ENCODE peak calls at places on chromosomes 5 and 9, in nine cellular contexts. G is adipocyte, Z is cardiac muscle cell, F is right atrium auricular region, I is psoas muscle, T is upper lobe of left lung, E is GM23248, D is stomach, U is A549. H is an unnamed sample. For H3K4me1, the result is how much of the 10 kb centered on the place peaks cover.

GRCh38 chr5:62791059-62791458 is 212.4 kb downstream of the LRRC70 start:
- DNase-seq in G (no peak), Z (peak), F (no peak), I (no peak), T (no peak), E (peak), D (no peak), U (peak), H (no peak)

GRCh38 chr5:9653061-9653460 is 22.9 kb upstream of the TAS2R1 start:
- DNase-seq in G (no peak), Z (peak), F (no peak), I (no peak), T (no peak), E (no peak), D (no peak), U (no peak), H (no peak)

GRCh38 chr5:116576043-116576713 is 1.6 kb upstream of the SEMA6A start:
- DNase-seq in G (peak), Z (peak), F (no peak), I (peak), T (peak), E (peak), D (peak), U (peak), H (no peak)

GRCh38 chr5:76403963-76404693 is 1.0 kb downstream of the IQGAP2 start:
- DNase-seq in G (no peak), Z (no peak), F (no peak), I (peak), T (peak), E (peak), D (peak), U (peak), H (no peak)

GRCh38 chr5:174571662-174572397 is 152.6 kb upstream of the MSX2 start:
- DNase-seq in G (peak), Z (peak), F (peak), I (no peak), T (no peak), E (peak), D (peak), U (peak), H (no peak)

GRCh38 chr9:78089111-78089510 is 57.5 kb upstream of the GNAQ start:
- DNase-seq in G (no peak), Z (no peak), F (no peak), I (no peak), T (no peak), E (no peak), D (no peak), U (no peak), H (no peak)

GRCh38 chr9:630817-631216 is 210.7 kb upstream of the DMRT1 start:
- DNase-seq in G (peak), Z (no peak), F (no peak), I (no peak), T (no peak), E (peak), D (no peak), U (no peak), H (no peak)

GRCh38 chr5:120568716-120569115 is 104.6 kb downstream of the PRR16 start:
- DNase-seq in G (peak), Z (no peak), F (no peak), I (no peak), T (no peak), E (peak), D (no peak), U (no peak), H (no peak)

GRCh38 chr5:128038641-128039040 is 44.9 kb upstream of the SLC12A2 start:
- DNase-seq in G (peak), Z (peak), F (no peak), I (no peak), T (no peak), E (peak), D (no peak), U (peak), H (no peak)

GRCh38 chr5:40904205-40904993 is 4.9 kb upstream of the C7 start:
- DNase-seq in G (peak), Z (peak), F (peak), I (no peak), T (peak), E (peak), D (peak), U (peak), H (no peak)

GRCh38 chr5:21646469-21646868 is 1206.7 kb downstream of the CDH12 start:
- DNase-seq in G (peak), Z (peak), F (no peak), I (no peak), T (no peak), E (no peak), D (no peak), U (no peak), H (no peak)

GRCh38 chr5:78627175-78627574 is 21.4 kb downstream of the LHFPL2 start:
- DNase-seq in G (peak), Z (peak), F (no peak), I (no peak), T (no peak), E (peak), D (no peak), U (peak), H (no peak)

GRCh38 chr5:38506302-38506701 is 50.1 kb downstream of the LIFR start:
- DNase-seq in G (no peak), Z (no peak), F (no peak), I (no peak), T (no peak), E (no peak), D (no peak), U (no peak), H (no peak)

GRCh38 chr9:22307013-22307711 is 139.5 kb upstream of the DMRTA1 start:
- DNase-seq in G (peak), Z (peak), F (no peak), I (no peak), T (no peak), E (peak), D (peak), U (peak), H (no peak)

GRCh38 chr5:11234501-11234911 is 473.5 kb upstream of the DAP start:
- DNase-seq in G (no peak), Z (no peak), F (peak), I (no peak), T (no peak), E (no peak), D (no peak), U (no peak), H (peak)

GRCh38 chr5:53429706-53430105 is 50.7 kb upstream of the FST start:
- DNase-seq in G (no peak), Z (no peak), F (no peak), I (no peak), T (no peak), E (no peak), D (no peak), U (peak), H (no peak)

GRCh38 chr5:172766287-172767104 is 4.5 kb downstream of the DUSP1 start:
- DNase-seq in G (peak), Z (peak), F (peak), I (peak), T (peak), E (peak), D (peak), U (peak), H (peak)

GRCh38 chr5:78594946-78595921 is 53.3 kb downstream of the LHFPL2 start:
- DNase-seq in G (peak), Z (peak), F (peak), I (no peak), T (no peak), E (peak), D (no peak), U (peak), H (peak)

GRCh38 chr9:17135578-17135904 is 701 bp downstream of the CNTLN start:
- DNase-seq in G (no peak), Z (peak), F (no peak), I (no peak), T (peak), E (no peak), D (no peak), U (no peak), H (no peak)

GRCh38 chr5:37002176-37002751 is 125.7 kb downstream of the NIPBL start:
- DNase-seq in G (no peak), Z (no peak), F (no peak), I (no peak), T (no peak), E (no peak), D (no peak), U (peak), H (no peak)

GRCh38 chr9:37994639-37995347 is 74.2 kb downstream of the SHB start:
- DNase-seq in G (peak), Z (peak), F (peak), I (peak), T (peak), E (peak), D (peak), U (no peak), H (peak)

GRCh38 chr9:121107041-121107440 is 32.3 kb downstream of the CNTRL start:
- DNase-seq in G (no peak), Z (peak), F (no peak), I (no peak), T (no peak), E (peak), D (no peak), U (peak), H (no peak)

GRCh38 chr9:121105531-121105930 is 30.8 kb downstream of the CNTRL start:
- DNase-seq in G (no peak), Z (no peak), F (no peak), I (no peak), T (no peak), E (no peak), D (no peak), U (no peak), H (no peak)

GRCh38 chr9:121107881-121108280 is 33.1 kb downstream of the CNTRL start:
- DNase-seq in G (no peak), Z (peak), F (no peak), I (no peak), T (no peak), E (no peak), D (no peak), U (no peak), H (no peak)
- H3K4me1 ChIP-seq in G (under half), Z (under half), F (under half), I (under half), T (under half), E (under half), D (under half), U (under half), H (under half)

GRCh38 chr5:149788964-149789363 is 58.9 kb downstream of the PPARGC1B start:
- DNase-seq in G (no peak), Z (no peak), F (no peak), I (no peak), T (no peak), E (no peak), D (no peak), U (no peak), H (no peak)

GRCh38 chr5:149782900-149783586 is 52.9 kb downstream of the PPARGC1B start:
- DNase-seq in G (no peak), Z (no peak), F (no peak), I (no peak), T (no peak), E (no peak), D (no peak), U (no peak), H (no peak)

GRCh38 chr5:149781612-149782011 is 51.5 kb downstream of the PPARGC1B start:
- DNase-seq in G (no peak), Z (no peak), F (no peak), I (no peak), T (no peak), E (no peak), D (no peak), U (no peak), H (no peak)

GRCh38 chr5:149782018-149782899 is 52.1 kb downstream of the PPARGC1B start:
- DNase-seq in G (no peak), Z (peak), F (no peak), I (no peak), T (no peak), E (peak), D (no peak), U (no peak), H (no peak)

GRCh38 chr5:149785341-149785740 is 55.2 kb downstream of the PPARGC1B start:
- DNase-seq in G (no peak), Z (no peak), F (no peak), I (no peak), T (no peak), E (no peak), D (no peak), U (no peak), H (no peak)
- H3K4me1 ChIP-seq in G (under half), Z (under half), F (under half), I (under half), T (under half), E (under half), D (under half), U (under half), H (under half)

GRCh38 chr5:132207783-132208182 is 19.9 kb downstream of the P4HA2 start:
- DNase-seq in G (no peak), Z (no peak), F (peak), I (no peak), T (no peak), E (no peak), D (no peak), U (no peak), H (no peak)

GRCh38 chr5:132210944-132211343 is 16.7 kb downstream of the P4HA2 start:
- DNase-seq in G (no peak), Z (no peak), F (no peak), I (no peak), T (no peak), E (no peak), D (no peak), U (no peak), H (no peak)

GRCh38 chr5:132211787-132212186 is 15.9 kb downstream of the P4HA2 start:
- DNase-seq in G (no peak), Z (peak), F (no peak), I (no peak), T (no peak), E (no peak), D (no peak), U (no peak), H (no peak)

GRCh38 chr5:132209131-132209530 is 18.5 kb downstream of the P4HA2 start:
- DNase-seq in G (no peak), Z (peak), F (no peak), I (no peak), T (no peak), E (no peak), D (no peak), U (no peak), H (no peak)

GRCh38 chr5:132209901-132210545 is 17.6 kb downstream of the P4HA2 start:
- DNase-seq in G (no peak), Z (no peak), F (peak), I (no peak), T (peak), E (no peak), D (no peak), U (no peak), H (no peak)
- H3K4me1 ChIP-seq in G (under half), Z (under half), F (under half), I (under half), T (under half), E (under half), D (under half), U (under half), H (under half)

GRCh38 chr9:89437772-89438171 is 60.1 kb downstream of the SEMA4D start:
- DNase-seq in G (no peak), Z (no peak), F (no peak), I (peak), T (no peak), E (no peak), D (no peak), U (no peak), H (no peak)
- H3K4me1 ChIP-seq in G (under half), Z (under half), F (under half), I (half or more), T (half or more), E (under half), D (half or more), U (under half), H (under half)

DNA sequence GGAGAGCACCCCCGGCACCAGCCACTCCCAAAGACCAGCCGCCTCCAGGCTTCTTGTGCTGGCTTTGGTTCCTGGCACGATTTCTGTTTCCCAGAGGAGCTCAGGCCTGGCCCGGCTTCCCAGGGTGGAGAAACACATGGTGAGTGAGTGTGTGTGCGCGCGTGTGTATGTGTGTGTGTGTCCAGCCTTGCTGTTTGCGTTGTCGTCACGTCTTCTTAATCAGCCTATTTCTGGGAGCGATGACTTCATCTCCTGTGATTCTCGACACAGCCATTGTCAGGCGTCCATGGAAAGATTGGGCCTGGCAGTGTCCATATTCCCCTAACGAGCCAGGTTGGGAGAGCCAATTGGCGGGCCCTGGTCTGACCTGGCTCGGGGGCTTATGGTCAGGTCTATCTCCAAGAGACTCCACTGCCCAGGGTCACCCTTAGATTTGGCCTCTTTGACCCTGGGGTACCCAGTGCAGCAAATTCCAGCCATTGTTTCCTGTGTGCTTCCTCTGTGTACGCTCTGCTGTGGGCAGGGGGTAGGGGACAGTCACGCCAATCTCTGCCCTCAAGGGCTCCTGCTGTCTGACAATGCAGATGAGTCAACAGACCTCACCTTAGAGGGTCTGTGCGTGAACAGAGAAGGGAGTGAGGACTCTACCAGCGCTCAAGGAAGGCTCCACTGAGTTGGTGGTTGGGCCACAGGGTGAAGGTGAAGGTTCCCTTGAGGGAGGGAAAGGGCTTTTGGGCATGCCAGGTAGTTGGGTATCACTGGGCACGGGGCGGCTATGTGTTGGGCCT is 73.8 kb downstream of the DAB2IP start:
- DNase-seq in G (peak), Z (peak), F (peak), I (peak), T (peak), E (peak), D (peak), U (no peak), H (peak)
- H3K4me1 ChIP-seq in G (under half), Z (under half), F (under half), I (half or more), T (under half), E (under half), D (half or more), U (under half), H (half or more)

GRCh38 chr9:136545065-136545965 is 533 bp downstream of the NOTCH1 start:
- DNase-seq in G (peak), Z (no peak), F (no peak), I (no peak), T (no peak), E (peak), D (no peak), U (no peak), H (no peak)
- H3K4me1 ChIP-seq in G (under half), Z (under half), F (under half), I (under half), T (half or more), E (under half), D (half or more), U (under half), H (half or more)

GRCh38 chr9:134390537-134390936 is 64.3 kb downstream of the RXRA start:
- DNase-seq in G (no peak), Z (no peak), F (no peak), I (peak), T (no peak), E (no peak), D (no peak), U (no peak), H (no peak)

GRCh38 chr9:134388976-134389375 is 62.7 kb downstream of the RXRA start:
- DNase-seq in G (no peak), Z (no peak), F (no peak), I (no peak), T (no peak), E (no peak), D (no peak), U (no peak), H (no peak)

GRCh38 chr9:134389659-134390058 is 63.4 kb downstream of the RXRA start:
- DNase-seq in G (no peak), Z (no peak), F (no peak), I (no peak), T (no peak), E (no peak), D (no peak), U (no peak), H (no peak)

GRCh38 chr9:134391319-134392231 is 65.3 kb downstream of the RXRA start:
- DNase-seq in G (no peak), Z (no peak), F (no peak), I (no peak), T (no peak), E (no peak), D (no peak), U (no peak), H (no peak)

DNA sequence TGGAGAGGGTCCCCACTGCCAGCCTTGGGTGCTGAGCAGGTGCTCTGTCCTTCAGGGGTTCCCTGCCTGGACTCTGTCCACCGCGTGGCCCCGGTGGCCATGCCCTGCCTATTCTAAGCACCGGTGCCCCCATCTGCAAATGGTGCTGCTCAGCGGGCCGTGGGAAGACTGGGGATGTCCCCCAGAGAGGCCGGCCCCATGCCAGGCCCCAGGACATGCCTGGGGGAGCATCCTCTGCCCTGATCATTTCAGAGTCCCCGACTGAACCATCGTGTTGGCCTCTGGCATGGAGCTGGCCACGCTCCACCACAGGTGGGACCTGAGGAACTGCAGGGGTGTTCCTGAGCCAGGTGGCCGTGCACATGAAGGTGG is 64.7 kb downstream of the RXRA start:
- DNase-seq in G (no peak), Z (no peak), F (no peak), I (no peak), T (no peak), E (no peak), D (no peak), U (no peak), H (no peak)
- H3K4me1 ChIP-seq in G (under half), Z (under half), F (under half), I (half or more), T (half or more), E (under half), D (half or more), U (under half), H (half or more)

DNA sequence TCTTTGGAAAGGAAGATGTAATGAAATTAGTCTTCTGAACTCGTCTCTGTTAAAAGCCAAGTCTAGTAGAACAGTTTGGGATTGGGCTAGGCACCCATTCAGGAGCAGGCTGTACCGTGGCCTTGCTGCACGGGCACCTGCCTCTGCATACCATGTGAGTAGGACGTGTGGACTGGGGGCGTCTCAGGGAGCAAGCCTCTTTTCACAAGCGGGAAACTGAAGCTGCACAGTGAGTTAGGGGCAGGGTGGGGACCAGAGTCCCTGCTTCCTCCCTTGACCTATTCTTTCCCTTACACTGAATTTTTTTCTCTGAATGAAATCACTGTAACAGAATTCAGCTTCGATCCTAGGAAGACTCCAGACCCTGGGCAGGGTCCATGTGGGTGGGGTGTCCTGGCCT is 14.9 kb downstream of the PHF2 start:
- DNase-seq in G (no peak), Z (no peak), F (no peak), I (no peak), T (no peak), E (no peak), D (no peak), U (no peak), H (no peak)
- H3K4me1 ChIP-seq in G (under half), Z (under half), F (under half), I (under half), T (under half), E (under half), D (half or more), U (under half), H (half or more)

GRCh38 chr5:35468811-35469210 is 148.9 kb upstream of the SPEF2 start:
- DNase-seq in G (no peak), Z (no peak), F (no peak), I (no peak), T (no peak), E (no peak), D (no peak), U (no peak), H (no peak)
- H3K4me1 ChIP-seq in G (under half), Z (under half), F (under half), I (under half), T (under half), E (under half), D (under half), U (under half), H (under half)

DNA sequence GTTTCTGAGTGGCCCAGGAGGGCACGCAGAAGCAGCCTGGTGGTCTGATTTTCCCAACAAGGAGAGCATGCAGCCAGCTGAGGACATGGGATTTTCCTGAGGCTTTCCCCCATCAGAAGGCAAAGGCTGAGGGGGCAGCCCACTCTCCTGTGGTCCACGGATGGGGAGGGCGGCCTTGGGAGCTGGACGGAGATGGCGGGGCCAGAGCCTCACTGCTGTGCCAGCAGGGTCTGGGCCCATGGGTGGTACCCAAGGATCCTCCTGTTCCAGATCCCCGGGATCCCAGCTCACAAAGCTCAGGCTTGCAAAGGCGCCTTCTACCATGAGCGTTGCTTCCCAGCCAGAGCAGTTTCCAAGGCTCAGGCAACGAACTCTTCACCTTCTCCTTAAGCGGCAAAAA is 39.0 kb upstream of the SLC12A7 start:
- DNase-seq in G (no peak), Z (no peak), F (no peak), I (no peak), T (no peak), E (no peak), D (no peak), U (no peak), H (no peak)
- H3K4me1 ChIP-seq in G (under half), Z (under half), F (under half), I (under half), T (under half), E (under half), D (under half), U (under half), H (under half)

H was measured in esophagus muscularis mucosa.